ENCODE peak calls at places on chromosomes 2 and 18, in seven cellular contexts. One of them, this sample, is unnamed.

GRCh38 chr2:1685957-1686783 is 58.1 kb downstream of the PXDN start:
- DNase-seq in substantia nigra: no peak
- DNase-seq in effector CD8-positive, alpha-beta T cell: no peak
- DNase-seq in GM20000: no peak
- DNase-seq in activated naive CD4-positive, alpha-beta T cell treated with anti-CD3 and anti-CD28 coated beads, Interleukin-2, amount 10 ng/mL, durations not matched to agents 7 days and 5 days: no peak
- DNase-seq in ELR: peak
- DNase-seq in AG08395: peak
- DNase-seq in this sample: no peak

GRCh38 chr18:79940126-79940813 is 11.2 kb downstream of the SLC66A2 start:
- DNase-seq in AG08395: no peak
- DNase-seq in activated naive CD4-positive, alpha-beta T cell treated with anti-CD3 and anti-CD28 coated beads, Interleukin-2, amount 10 ng/mL, durations not matched to agents 7 days and 5 days: no peak
- DNase-seq in substantia nigra: no peak
- DNase-seq in effector CD8-positive, alpha-beta T cell: no peak
- DNase-seq in GM20000: no peak
- DNase-seq in ELR: no peak
- DNase-seq in this sample: no peak

GRCh38 chr18:47677952-47678351 is 252.5 kb downstream of the SMAD2 start:
- DNase-seq in activated naive CD4-positive, alpha-beta T cell treated with anti-CD3 and anti-CD28 coated beads, Interleukin-2, amount 10 ng/mL, durations not matched to agents 7 days and 5 days: no peak
- DNase-seq in substantia nigra: no peak
- DNase-seq in ELR: no peak
- DNase-seq in effector CD8-positive, alpha-beta T cell: no peak
- DNase-seq in AG08395: no peak
- DNase-seq in GM20000: peak
- DNase-seq in this sample: no peak

GRCh38 chr18:11728247-11728646 is 39.2 kb downstream of the GNAL start:
- DNase-seq in AG08395: no peak
- DNase-seq in activated naive CD4-positive, alpha-beta T cell treated with anti-CD3 and anti-CD28 coated beads, Interleukin-2, amount 10 ng/mL, durations not matched to agents 7 days and 5 days: no peak
- DNase-seq in GM20000: no peak
- DNase-seq in substantia nigra: no peak
- DNase-seq in ELR: peak
- DNase-seq in effector CD8-positive, alpha-beta T cell: no peak
- DNase-seq in this sample: no peak

GRCh38 chr2:152396051-152396511 is 61.1 kb downstream of the FMNL2 start:
- DNase-seq in GM20000: no peak
- DNase-seq in activated naive CD4-positive, alpha-beta T cell treated with anti-CD3 and anti-CD28 coated beads, Interleukin-2, amount 10 ng/mL, durations not matched to agents 7 days and 5 days: no peak
- DNase-seq in effector CD8-positive, alpha-beta T cell: no peak
- DNase-seq in ELR: no peak
- DNase-seq in AG08395: peak
- DNase-seq in substantia nigra: no peak
- DNase-seq in this sample: no peak

GRCh38 chr2:7203056-7203467 is 285.9 kb downstream of the RNF144A start:
- DNase-seq in AG08395: peak
- DNase-seq in activated naive CD4-positive, alpha-beta T cell treated with anti-CD3 and anti-CD28 coated beads, Interleukin-2, amount 10 ng/mL, durations not matched to agents 7 days and 5 days: peak
- DNase-seq in GM20000: peak
- DNase-seq in ELR: peak
- DNase-seq in substantia nigra: peak
- DNase-seq in effector CD8-positive, alpha-beta T cell: peak
- DNase-seq in this sample: peak

GRCh38 chr2:75133621-75134020 is 65.7 kb downstream of the TACR1 start:
- DNase-seq in AG08395: no peak
- DNase-seq in activated naive CD4-positive, alpha-beta T cell treated with anti-CD3 and anti-CD28 coated beads, Interleukin-2, amount 10 ng/mL, durations not matched to agents 7 days and 5 days: no peak
- DNase-seq in GM20000: no peak
- DNase-seq in effector CD8-positive, alpha-beta T cell: no peak
- DNase-seq in substantia nigra: no peak
- DNase-seq in ELR: no peak
- DNase-seq in this sample: no peak

GRCh38 chr2:103410221-103410620 is 648.4 kb downstream of the TMEM182 start:
- DNase-seq in AG08395: no peak
- DNase-seq in effector CD8-positive, alpha-beta T cell: no peak
- DNase-seq in GM20000: no peak
- DNase-seq in substantia nigra: no peak
- DNase-seq in activated naive CD4-positive, alpha-beta T cell treated with anti-CD3 and anti-CD28 coated beads, Interleukin-2, amount 10 ng/mL, durations not matched to agents 7 days and 5 days: no peak
- DNase-seq in ELR: no peak
- DNase-seq in this sample: no peak

GRCh38 chr2:70111752-70112591 is 24.7 kb downstream of the PCBP1 start:
- DNase-seq in AG08395: peak
- DNase-seq in GM20000: no peak
- DNase-seq in ELR: peak
- DNase-seq in substantia nigra: no peak
- DNase-seq in activated naive CD4-positive, alpha-beta T cell treated with anti-CD3 and anti-CD28 coated beads, Interleukin-2, amount 10 ng/mL, durations not matched to agents 7 days and 5 days: no peak
- DNase-seq in effector CD8-positive, alpha-beta T cell: no peak
- DNase-seq in this sample: no peak

GRCh38 chr2:221780281-221780688 is 208.2 kb upstream of the EPHA4 start:
- DNase-seq in GM20000: no peak
- DNase-seq in AG08395: no peak
- DNase-seq in effector CD8-positive, alpha-beta T cell: no peak
- DNase-seq in substantia nigra: no peak
- DNase-seq in ELR: peak
- DNase-seq in activated naive CD4-positive, alpha-beta T cell treated with anti-CD3 and anti-CD28 coated beads, Interleukin-2, amount 10 ng/mL, durations not matched to agents 7 days and 5 days: no peak
- DNase-seq in this sample: no peak

GRCh38 chr2:10494351-10495066 is 46.4 kb upstream of the ODC1 start:
- DNase-seq in GM20000: no peak
- DNase-seq in activated naive CD4-positive, alpha-beta T cell treated with anti-CD3 and anti-CD28 coated beads, Interleukin-2, amount 10 ng/mL, durations not matched to agents 7 days and 5 days: no peak
- DNase-seq in AG08395: no peak
- DNase-seq in ELR: no peak
- DNase-seq in substantia nigra: no peak
- DNase-seq in effector CD8-positive, alpha-beta T cell: no peak
- DNase-seq in this sample: no peak

GRCh38 chr2:24831736-24832421 is 38.7 kb downstream of the CENPO start:
- DNase-seq in substantia nigra: peak
- DNase-seq in activated naive CD4-positive, alpha-beta T cell treated with anti-CD3 and anti-CD28 coated beads, Interleukin-2, amount 10 ng/mL, durations not matched to agents 7 days and 5 days: no peak
- DNase-seq in GM20000: peak
- DNase-seq in ELR: no peak
- DNase-seq in effector CD8-positive, alpha-beta T cell: no peak
- DNase-seq in AG08395: no peak
- DNase-seq in this sample: no peak

GRCh38 chr18:79724299-79725080 is 44.9 kb downstream of the CTDP1 start:
- DNase-seq in AG08395: no peak
- DNase-seq in activated naive CD4-positive, alpha-beta T cell treated with anti-CD3 and anti-CD28 coated beads, Interleukin-2, amount 10 ng/mL, durations not matched to agents 7 days and 5 days: no peak
- DNase-seq in effector CD8-positive, alpha-beta T cell: no peak
- DNase-seq in ELR: no peak
- DNase-seq in substantia nigra: no peak
- DNase-seq in GM20000: no peak
- DNase-seq in this sample: no peak

GRCh38 chr2:45994060-45994459 is 303.1 kb upstream of the EPAS1 start:
- DNase-seq in effector CD8-positive, alpha-beta T cell: no peak
- DNase-seq in activated naive CD4-positive, alpha-beta T cell treated with anti-CD3 and anti-CD28 coated beads, Interleukin-2, amount 10 ng/mL, durations not matched to agents 7 days and 5 days: no peak
- DNase-seq in AG08395: no peak
- DNase-seq in GM20000: no peak
- DNase-seq in substantia nigra: no peak
- DNase-seq in ELR: no peak
- DNase-seq in this sample: no peak

GRCh38 chr2:34031097-34031496 is 432.0 kb upstream of the FAM98A start:
- DNase-seq in AG08395: no peak
- DNase-seq in GM20000: no peak
- DNase-seq in substantia nigra: no peak
- DNase-seq in ELR: no peak
- DNase-seq in effector CD8-positive, alpha-beta T cell: no peak
- DNase-seq in activated naive CD4-positive, alpha-beta T cell treated with anti-CD3 and anti-CD28 coated beads, Interleukin-2, amount 10 ng/mL, durations not matched to agents 7 days and 5 days: no peak
- DNase-seq in this sample: no peak